ENCODE peak calls at places on chromosome 2, in seven cellular contexts. P is body of pancreas, Z is fibroblast of the aortic adventitia, X is suprapubic skin, Q is transverse colon, V is epithelial cell of esophagus, L is thyroid gland. R is an unnamed sample.

GRCh38 chr2:44325897-44326296 is 35.4 kb downstream of the PREPL start:
- DNase-seq in P (no peak), Z (no peak), X (no peak), Q (no peak), V (no peak), L (peak), R (no peak)

GRCh38 chr2:147663153-147663961 is 181.5 kb upstream of the ACVR2A start:
- DNase-seq in P (no peak), Z (no peak), X (no peak), Q (no peak), V (no peak), L (no peak), R (no peak)

GRCh38 chr2:26685943-26686839 is 6.3 kb upstream of the KCNK3 start:
- DNase-seq in P (peak), Z (no peak), X (no peak), Q (no peak), V (no peak), L (no peak), R (peak)

GRCh38 chr2:28350196-28350595 is 42.5 kb upstream of the FOSL2 start:
- DNase-seq in P (no peak), Z (no peak), X (no peak), Q (no peak), V (no peak), L (no peak), R (no peak)

GRCh38 chr2:128591022-128591840 is 272.6 kb upstream of the HS6ST1 start:
- DNase-seq in P (no peak), Z (no peak), X (peak), Q (no peak), V (no peak), L (no peak), R (no peak)

GRCh38 chr2:142881619-142882018 is 4.2 kb downstream of the KYNU start:
- DNase-seq in P (no peak), Z (no peak), X (no peak), Q (no peak), V (no peak), L (no peak), R (no peak)

GRCh38 chr2:54020793-54021414 is 50.1 kb upstream of the PSME4 start:
- DNase-seq in P (no peak), Z (no peak), X (no peak), Q (no peak), V (no peak), L (no peak), R (no peak)

GRCh38 chr2:119482481-119483394 is 41.5 kb downstream of the SCTR start:
- DNase-seq in P (no peak), Z (no peak), X (peak), Q (no peak), V (no peak), L (no peak), R (peak)

GRCh38 chr2:226962374-226962773 is 126.5 kb downstream of the RHBDD1 start:
- DNase-seq in P (no peak), Z (no peak), X (no peak), Q (no peak), V (no peak), L (no peak), R (no peak)

GRCh38 chr2:84676295-84676694 is 160.0 kb downstream of the DNAH6 start:
- DNase-seq in P (no peak), Z (peak), X (no peak), Q (no peak), V (no peak), L (no peak), R (no peak)

GRCh38 chr2:106609780-106610179 is 122.6 kb downstream of the CD8B2 start:
- DNase-seq in P (no peak), Z (no peak), X (no peak), Q (no peak), V (no peak), L (no peak), R (no peak)

GRCh38 chr2:216572582-216573578 is 60.3 kb upstream of the IGFBP2 start:
- DNase-seq in P (peak), Z (peak), X (no peak), Q (no peak), V (no peak), L (peak), R (no peak)

GRCh38 chr2:9255416-9255815 is 48.8 kb downstream of the ASAP2 start:
- DNase-seq in P (no peak), Z (no peak), X (no peak), Q (no peak), V (no peak), L (no peak), R (no peak)

GRCh38 chr2:153890572-153890971 is 18.9 kb downstream of the GALNT13 start:
- DNase-seq in P (no peak), Z (no peak), X (no peak), Q (no peak), V (no peak), L (no peak), R (no peak)

GRCh38 chr2:241496003-241496707 is 12.2 kb downstream of the STK25 start:
- DNase-seq in P (no peak), Z (no peak), X (no peak), Q (no peak), V (no peak), L (no peak), R (no peak)

GRCh38 chr2:205073433-205074020 is 528.3 kb downstream of the PARD3B start:
- DNase-seq in P (no peak), Z (no peak), X (no peak), Q (no peak), V (no peak), L (no peak), R (no peak)

GRCh38 chr2:205078762-205079161 is 533.5 kb downstream of the PARD3B start:
- DNase-seq in P (no peak), Z (no peak), X (no peak), Q (no peak), V (no peak), L (no peak), R (no peak)

GRCh38 chr2:205079173-205079572 is 533.9 kb downstream of the PARD3B start:
- DNase-seq in P (no peak), Z (no peak), X (no peak), Q (no peak), V (no peak), L (no peak), R (no peak)

GRCh38 chr2:205077159-205077558 is 531.9 kb downstream of the PARD3B start:
- DNase-seq in P (no peak), Z (no peak), X (no peak), Q (no peak), V (no peak), L (no peak), R (no peak)

DNA sequence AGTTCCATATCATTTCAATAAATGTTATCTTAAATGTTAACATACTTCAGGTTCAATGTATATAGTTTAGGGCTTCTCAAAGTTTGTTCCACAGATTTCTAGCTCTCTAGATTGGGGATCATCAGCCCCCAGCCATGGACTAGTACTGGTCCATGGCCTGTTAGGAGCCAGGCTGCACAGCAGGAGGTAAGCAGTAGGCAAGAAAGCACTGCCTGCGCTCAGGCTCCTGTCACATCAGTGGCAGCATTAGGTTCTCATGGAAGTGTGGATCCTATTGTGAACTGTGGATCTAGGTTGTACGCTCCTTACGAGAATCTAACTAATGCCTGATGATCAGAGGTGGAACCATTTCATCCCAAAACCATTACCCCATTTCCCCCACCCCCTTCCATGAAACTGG is 531.1 kb downstream of the PARD3B start:
- DNase-seq in P (no peak), Z (no peak), X (no peak), Q (no peak), V (no peak), L (no peak), R (no peak)
- TF ChIP-seq CTCF in P (no peak), Z (no peak), X (no peak), Q (no peak), V (no peak), L (no peak), R (no peak)

GRCh38 chr2:33380001-33380609 is 96.3 kb upstream of the RASGRP3 start:
- DNase-seq in P (no peak), Z (peak), X (no peak), Q (no peak), V (peak), L (no peak), R (no peak)
- TF ChIP-seq CTCF in P (peak), Z (peak), X (peak), Q (peak), V (peak), L (no peak), R (peak)

GRCh38 chr2:199958014-199958413 is 2.6 kb downstream of the MAIP1 start:
- DNase-seq in P (no peak), Z (no peak), X (no peak), Q (no peak), V (no peak), L (no peak), R (no peak)

GRCh38 chr2:199956062-199956380 is 639 bp downstream of the MAIP1 start:
- DNase-seq in P (no peak), Z (no peak), X (no peak), Q (no peak), V (no peak), L (no peak), R (no peak)

GRCh38 chr2:199951023-199951422 is 4.3 kb downstream of the TYW5 start:
- DNase-seq in P (no peak), Z (no peak), X (no peak), Q (no peak), V (no peak), L (no peak), R (no peak)

GRCh38 chr2:199955007-199955338 is 318 bp downstream of the TYW5 start:
- DNase-seq in P (no peak), Z (no peak), X (no peak), Q (no peak), V (no peak), L (no peak), R (no peak)

GRCh38 chr2:199955339-199956061 is at the start of the genes MAIP1 and TYW5:
- DNase-seq in P (peak), Z (peak), X (peak), Q (peak), V (peak), L (peak), R (peak)
- TF ChIP-seq CTCF in P (peak), Z (peak), X (peak), Q (peak), V (peak), L (no peak), R (no peak)

GRCh38 chr2:12167525-12168317 is 421.3 kb downstream of the LPIN1 start:
- DNase-seq in P (no peak), Z (no peak), X (no peak), Q (peak), V (no peak), L (peak), R (peak)
- TF ChIP-seq CTCF in P (peak), Z (no peak), X (no peak), Q (no peak), V (no peak), L (no peak), R (peak)

GRCh38 chr2:203660465-203660864 is 46.0 kb upstream of the CD28 start:
- DNase-seq in P (no peak), Z (no peak), X (no peak), Q (no peak), V (no peak), L (no peak), R (no peak)

GRCh38 chr2:203650860-203651613 is 55.4 kb upstream of the CD28 start:
- DNase-seq in P (peak), Z (peak), X (no peak), Q (peak), V (peak), L (peak), R (no peak)

GRCh38 chr2:203661509-203661908 is 44.9 kb upstream of the CD28 start:
- DNase-seq in P (no peak), Z (no peak), X (no peak), Q (no peak), V (no peak), L (no peak), R (no peak)

GRCh38 chr2:203659650-203660049 is 46.8 kb upstream of the CD28 start:
- DNase-seq in P (no peak), Z (no peak), X (no peak), Q (peak), V (no peak), L (no peak), R (no peak)

GRCh38 chr2:203656522-203657287 is 49.7 kb upstream of the CD28 start:
- DNase-seq in P (peak), Z (peak), X (peak), Q (peak), V (peak), L (peak), R (no peak)
- TF ChIP-seq CTCF in P (no peak), Z (no peak), X (no peak), Q (no peak), V (no peak), L (no peak), R (no peak)

R was measured in nephron progenitor cell.